ENCODE peak calls at places on chromosomes 16 and 17, in six cellular contexts. Q, M, X, F, V and Y are unnamed samples.
A peak's percentile ranks its signal among the peaks of the same experiment; 100 is the strongest.

GRCh38 chr16:30609002-30609927 is 924 bp downstream of the ZNF689 start:
- DNase-seq in F (peak; percentile 39), Q (peak; percentile 61), X (peak; percentile 42), M (peak; percentile 74), V (peak; percentile 51), Y (peak; percentile 61)

GRCh38 chr16:82046541-82046940 is 11.5 kb downstream of the HSD17B2 start:
- DNase-seq in Q (no peak), V (no peak), M (no peak), X (no peak), F (no peak), Y (no peak)

GRCh38 chr17:36089888-36090836 is at the start of gene CCL3:
- DNase-seq in Q (no peak), V (no peak), M (no peak), F (no peak), X (peak; percentile 38), Y (no peak)

GRCh38 chr16:89845417-89845816 is 17.1 kb downstream of the SPIRE2 start:
- DNase-seq in F (no peak), Q (peak; percentile 68), M (no peak), V (no peak), X (no peak), Y (no peak)

GRCh38 chr16:27240948-27241531 is 27.5 kb downstream of the NSMCE1 start:
- DNase-seq in V (no peak), Q (peak; percentile 16), F (no peak), M (no peak), X (no peak), Y (no peak)

GRCh38 chr16:66735891-66736290 is 15.5 kb downstream of the DYNC1LI2 start:
- DNase-seq in X (no peak), Q (no peak), F (no peak), M (no peak), V (no peak), Y (no peak)

GRCh38 chr17:67095803-67096202 is 51.4 kb downstream of the CACNG1 start:
- DNase-seq in Q (no peak), X (no peak), F (no peak), M (no peak), V (no peak), Y (no peak)

GRCh38 chr17:36877774-36878173 is 59.5 kb upstream of the LHX1 start:
- DNase-seq in M (no peak), X (no peak), V (no peak), Q (no peak), F (no peak), Y (peak; percentile 2)

GRCh38 chr17:37088459-37088858 is 139.7 kb downstream of the AATF start:
- DNase-seq in X (peak; percentile 17), F (no peak), M (no peak), V (no peak), Q (peak; percentile 40), Y (no peak)

GRCh38 chr17:58666858-58667267 is 25.0 kb downstream of the TEX14 start:
- DNase-seq in X (no peak), V (peak; percentile 74), M (peak; percentile 71), F (peak; percentile 41), Q (peak; percentile 50), Y (peak; percentile 72)

GRCh38 chr17:4142107-4142900 is 526 bp downstream of the ZZEF1 start:
- DNase-seq in Q (peak; percentile 61), F (no peak), V (peak; percentile 49), X (peak; percentile 44), M (peak; percentile 57), Y (peak; percentile 41)

GRCh38 chr17:37700881-37701280 is 44.0 kb downstream of the HNF1B start:
- DNase-seq in F (no peak), X (no peak), Q (no peak), V (no peak), M (no peak), Y (no peak)

GRCh38 chr16:49856741-49857330 is 924 bp upstream of the ZNF423 start:
- DNase-seq in V (peak; percentile 66), X (no peak), M (peak; percentile 83), F (peak; percentile 76), Q (peak; percentile 38), Y (peak; percentile 79)